ENCODE peak calls at places on chromosomes 3 and 15, in nine cellular contexts. F, R, Y, Z, T, K, J, L and W are unnamed samples.
A peak's percentile ranks its signal among the peaks of the same experiment; 100 is the strongest.

GRCh38 chr3:79233431-79234060 is 534.3 kb downstream of the ROBO1 start:
- DNase-seq in Y (no peak), K (no peak), T (no peak), R (no peak), Z (no peak), J (peak; percentile 89), F (peak; percentile 48), L (no peak), W (no peak)

GRCh38 chr3:159640220-159640619 is 348.4 kb upstream of the IL12A start:
- DNase-seq in F (no peak), J (no peak), K (no peak), T (no peak), Z (no peak), R (no peak), Y (no peak), L (no peak), W (no peak)

GRCh38 chr3:193951859-193952258 is 184.1 kb upstream of the HES1 start:
- DNase-seq in Y (no peak), L (no peak), K (no peak), J (no peak), T (no peak), Z (no peak), F (no peak), R (no peak), W (no peak)

GRCh38 chr15:89052474-89052873 is 35.8 kb upstream of the ABHD2 start:
- DNase-seq in K (no peak), T (no peak), R (no peak), F (no peak), J (no peak), L (no peak), Y (no peak), Z (no peak), W (no peak)

GRCh38 chr15:63891079-63891762 is 57.5 kb upstream of the HERC1 start:
- DNase-seq in F (peak; percentile 82), Z (peak; percentile 78), T (peak; percentile 87), K (peak; percentile 93), J (peak; percentile 92), L (peak; percentile 78), Y (peak; percentile 60), R (peak; percentile 73), W (peak; percentile 81)

GRCh38 chr15:40108061-40108854 is 421 bp downstream of the BMF start:
- DNase-seq in R (no peak), Y (no peak), T (peak; percentile 95), J (peak; percentile 70), F (no peak), L (peak; percentile 83), K (no peak), Z (no peak), W (peak; percentile 72)

GRCh38 chr3:116276637-116277036 is 168.7 kb downstream of the LSAMP start:
- DNase-seq in Y (no peak), J (no peak), L (no peak), R (no peak), T (no peak), F (no peak), Z (no peak), K (no peak), W (no peak)

GRCh38 chr3:20064796-20065564 is 24.7 kb downstream of the KAT2B start:
- DNase-seq in T (no peak), L (no peak), F (no peak), Y (no peak), K (peak; percentile 83), Z (no peak), J (no peak), R (no peak), W (no peak)

GRCh38 chr15:70504305-70504951 is 258.9 kb downstream of the UACA start:
- DNase-seq in Y (no peak), F (no peak), K (no peak), L (peak; percentile 80), Z (no peak), T (peak; percentile 83), R (no peak), J (peak; percentile 39), W (peak; percentile 62)

GRCh38 chr3:155308831-155309230 is 15.3 kb upstream of the STRIT1 start:
- DNase-seq in R (no peak), T (no peak), Z (no peak), J (no peak), Y (no peak), F (no peak), L (no peak), K (no peak), W (no peak)

GRCh38 chr15:69576948-69577351 is 124.3 kb downstream of the RPLP1 start:
- DNase-seq in T (no peak), L (no peak), F (no peak), J (no peak), Z (no peak), Y (no peak), K (no peak), R (no peak), W (no peak)

GRCh38 chr15:39180494-39180930 is 400.4 kb upstream of the THBS1 start:
- DNase-seq in R (no peak), J (no peak), F (no peak), Y (no peak), Z (no peak), K (no peak), L (no peak), T (no peak), W (no peak)

GRCh38 chr3:123660900-123661299 is 76.0 kb upstream of the HACD2 start:
- DNase-seq in R (no peak), Y (no peak), T (peak; percentile 98), K (no peak), Z (peak; percentile 87), L (peak; percentile 94), J (no peak), F (no peak), W (peak; percentile 92)

GRCh38 chr15:59245583-59245982 is 38.9 kb downstream of the LDHAL6B start:
- DNase-seq in L (no peak), K (no peak), F (no peak), Y (no peak), J (no peak), R (no peak), T (no peak), Z (no peak), W (no peak)
- H3K4me1 ChIP-seq in L (no peaks in the 10 kb centered on the region), K (no peaks in the 10 kb centered on the region), F (no peaks in the 10 kb centered on the region), Y (no peaks in the 10 kb centered on the region), J (no peaks in the 10 kb centered on the region), R (peaks cover 6% of the 10 kb centered on the region), T (no peaks in the 10 kb centered on the region), Z (peaks cover 2% of the 10 kb centered on the region), W (peaks cover 9% of the 10 kb centered on the region)

DNA sequence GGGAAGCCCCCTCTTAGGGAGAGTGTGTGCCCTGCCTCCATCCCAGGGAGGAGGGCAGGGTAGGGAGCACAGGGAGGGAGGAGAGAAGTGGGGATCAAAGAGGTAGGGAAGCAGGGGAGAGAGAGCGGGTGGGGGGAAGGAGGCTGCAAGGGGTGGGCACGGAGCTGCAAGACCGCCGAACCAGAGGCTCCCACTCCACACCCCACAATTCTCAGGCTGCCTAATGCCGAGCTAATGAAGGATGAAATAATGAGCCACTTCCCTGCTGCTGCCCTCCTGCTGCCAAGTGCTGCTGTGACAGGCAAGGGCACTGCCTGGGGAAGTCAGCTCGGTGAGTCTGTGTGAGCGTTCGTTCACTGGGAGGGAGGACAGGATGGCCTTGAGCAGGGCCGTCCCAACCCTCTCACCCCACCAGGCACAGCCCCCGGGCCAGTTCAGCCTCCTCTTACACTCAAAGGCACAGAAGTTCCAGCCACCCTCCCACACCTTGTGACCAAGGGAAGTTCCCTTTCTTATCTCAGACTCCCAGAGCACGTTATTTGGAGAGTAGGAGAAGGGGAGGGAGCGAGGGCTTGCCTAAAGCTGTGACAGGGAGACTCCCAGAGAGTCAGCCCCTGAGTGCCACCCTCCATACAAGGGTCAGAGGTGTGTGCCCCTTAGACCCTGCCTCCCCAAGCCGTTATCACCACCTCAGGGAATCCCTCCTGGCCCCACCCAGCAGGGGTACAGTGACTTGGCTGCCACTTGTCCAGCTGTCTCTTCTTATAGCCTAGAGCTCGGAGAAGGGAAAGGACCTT is 12.4 kb downstream of the GLYCTK start:
- DNase-seq in L (peak; percentile 58), Y (no peak), K (peak; percentile 94), J (peak; percentile 76), R (peak; percentile 65), T (no peak), Z (peak; percentile 40), F (no peak), W (peak; percentile 55)
- H3K4me3 ChIP-seq in L (no peak overlapping the region), Y (no peak overlapping the region), K (no peak overlapping the region), J (no peak overlapping the region), R (peak overlapping the region; percentile 45), T (no peak overlapping the region), Z (no peak overlapping the region), F (peak overlapping the region; percentile 1), W (peak overlapping the region; percentile 30)

DNA sequence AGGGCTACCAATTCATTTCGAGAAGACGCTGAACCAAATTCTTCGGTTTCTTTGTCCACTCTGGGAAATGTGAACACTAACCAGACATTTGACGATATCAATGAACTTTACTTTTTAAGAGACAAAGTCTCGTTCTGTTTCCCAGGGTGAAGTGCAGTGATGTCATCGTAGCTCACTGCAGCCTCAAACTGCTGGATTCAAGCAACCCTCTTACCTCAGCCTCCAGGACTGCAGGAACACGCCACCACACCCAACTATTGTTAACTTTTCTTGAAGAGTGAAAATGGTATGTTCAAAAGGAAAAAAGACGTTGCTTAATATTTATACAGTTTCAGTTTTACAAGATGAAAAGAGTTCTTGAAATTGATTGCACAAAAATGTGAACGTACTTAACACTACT is 30.6 kb downstream of the MB21D2 start:
- DNase-seq in J (peak; percentile 64), K (no peak), L (peak; percentile 37), F (no peak), Y (no peak), T (no peak), R (peak; percentile 38), Z (peak; percentile 52), W (no peak)
- H3K4me1 ChIP-seq in J (peaks cover 3% of the 10 kb centered on the region), K (no peaks in the 10 kb centered on the region), L (peaks cover 3% of the 10 kb centered on the region), F (peaks cover 4% of the 10 kb centered on the region), Y (no peaks in the 10 kb centered on the region), T (peaks cover 28% of the 10 kb centered on the region), R (peaks cover 63% of the 10 kb centered on the region), Z (peaks cover 8% of the 10 kb centered on the region), W (peaks cover 34% of the 10 kb centered on the region)

GRCh38 chr3:182364323-182364722 is 429.0 kb upstream of the ATP11B start:
- DNase-seq in K (peak; percentile 52), F (no peak), R (no peak), Y (no peak), J (peak; percentile 12), T (no peak), L (no peak), Z (no peak), W (no peak)
- H3K4me3 ChIP-seq in K (peak overlapping the region; percentile 26), F (no peak overlapping the region), R (no peak overlapping the region), Y (no peak overlapping the region), J (no peak overlapping the region), T (no peak overlapping the region), L (no peak overlapping the region), Z (no peak overlapping the region), W (no peak overlapping the region)

GRCh38 chr3:23239181-23240068 is 36.3 kb downstream of the UBE2E2 start:
- DNase-seq in F (no peak), K (no peak), R (no peak), T (no peak), L (no peak), Z (no peak), J (no peak), Y (no peak), W (no peak)
- H3K4me1 ChIP-seq in F (no peaks in the 10 kb centered on the region), K (no peaks in the 10 kb centered on the region), R (no peaks in the 10 kb centered on the region), T (peaks cover 21% of the 10 kb centered on the region), L (no peaks in the 10 kb centered on the region), Z (peaks cover 10% of the 10 kb centered on the region), J (no peaks in the 10 kb centered on the region), Y (no peaks in the 10 kb centered on the region), W (peaks cover 40% of the 10 kb centered on the region)

DNA sequence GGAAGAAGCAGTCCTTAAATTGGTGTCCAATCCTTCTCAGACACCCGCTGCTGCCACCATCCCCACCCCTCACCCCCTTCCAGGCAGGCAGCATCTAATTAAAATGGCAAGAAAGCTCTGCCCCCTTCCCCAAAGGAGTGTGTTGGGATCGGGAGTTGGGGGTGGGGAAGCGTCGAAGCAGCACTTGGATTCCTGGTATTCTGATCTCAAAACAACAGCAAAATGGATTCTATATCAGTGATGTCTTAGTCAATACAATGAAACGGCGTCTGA is 1.4 kb downstream of the TNIK start:
- DNase-seq in J (peak; percentile 81), Z (no peak), L (no peak), T (no peak), K (no peak), F (no peak), Y (no peak), R (no peak), W (no peak)
- H3K4me3 ChIP-seq in J (peak overlapping the region; percentile 7), Z (peak overlapping the region; percentile 45), L (peak overlapping the region; percentile 70), T (peak overlapping the region; percentile 77), K (peak overlapping the region; percentile 57), F (peak overlapping the region; percentile 81), Y (peak overlapping the region; percentile 75), R (peak overlapping the region; percentile 70), W (peak overlapping the region; percentile 84)